ENCODE peak calls at places on chromosomes 3 and 15, in seven cellular contexts. I is H7, D is uterus, T is lung, E is IMR-90, M is retinal pigment epithelial cell, X is astrocyte. A is an unnamed sample.

GRCh38 chr3:140863481-140864084 is 78.1 kb upstream of the SLC25A36 start:
- DNase-seq in T (peak), I (peak), X (peak), E (peak), D (peak), M (no peak), A (peak)

GRCh38 chr15:32677238-32677750 is 35.8 kb downstream of the SCG5 start:
- DNase-seq in D (no peak), M (no peak), I (no peak), T (no peak), E (no peak), X (no peak), A (no peak)

GRCh38 chr3:79887203-79887602 is 119.4 kb upstream of the ROBO1 start:
- DNase-seq in X (no peak), D (no peak), I (no peak), T (no peak), M (no peak), E (no peak), A (no peak)

GRCh38 chr3:34200576-34200975 is 402.1 kb downstream of the PDCD6IP start:
- DNase-seq in X (no peak), I (no peak), D (no peak), E (no peak), T (no peak), M (no peak), A (no peak)

GRCh38 chr15:98751767-98752166 is 103.4 kb downstream of the IGF1R start:
- DNase-seq in D (no peak), M (no peak), E (no peak), X (no peak), I (no peak), T (no peak), A (no peak)

GRCh38 chr3:55485208-55485791 is 1.8 kb downstream of the WNT5A start:
- DNase-seq in M (no peak), I (peak), T (peak), X (peak), E (peak), D (peak), A (no peak)

GRCh38 chr3:171461087-171461917 is 1.1 kb upstream of the TNIK start:
- DNase-seq in D (no peak), I (no peak), M (no peak), E (peak), X (peak), T (no peak), A (no peak)

GRCh38 chr15:69131362-69132215 is 28.8 kb upstream of the GLCE start:
- DNase-seq in X (no peak), M (no peak), I (no peak), T (no peak), E (no peak), D (no peak), A (no peak)

GRCh38 chr15:25465835-25466234 is 27.0 kb upstream of the UBE3A start:
- DNase-seq in E (no peak), T (peak), I (no peak), D (no peak), M (no peak), X (no peak), A (no peak)

DNA sequence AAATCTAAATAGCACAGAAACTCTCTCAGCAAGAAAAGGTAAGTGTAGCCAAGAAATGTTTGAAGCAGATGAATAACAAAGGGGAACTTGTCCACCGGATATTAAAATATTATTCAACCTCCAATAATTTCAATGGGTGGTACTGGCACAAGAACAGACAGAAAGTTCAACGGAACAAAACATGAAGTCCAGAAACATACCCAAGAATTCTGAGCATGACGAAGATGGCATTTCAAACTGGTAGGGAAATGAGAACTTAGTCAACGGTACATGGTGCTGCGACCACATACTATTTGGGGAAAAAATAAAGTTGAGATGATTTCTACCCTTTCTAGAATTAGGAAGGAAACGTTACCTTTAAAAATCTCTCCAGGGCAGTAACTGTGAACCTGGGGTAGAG is 5.5 kb downstream of the CHSY1 start:
- DNase-seq in M (no peak), I (no peak), T (no peak), D (no peak), E (no peak), X (no peak), A (no peak)
- H3K4me3 ChIP-seq in M (no peak), I (no peak), T (no peak), D (no peak), E (no peak), X (no peak), A (no peak)

GRCh38 chr15:34724486-34724885 is 30.3 kb downstream of the GJD2 start:
- DNase-seq in D (no peak), E (no peak), I (no peak), M (no peak), X (no peak), T (no peak), A (no peak)

GRCh38 chr15:34719883-34720148 is 35.0 kb downstream of the GJD2 start:
- DNase-seq in E (no peak), X (no peak), D (no peak), I (no peak), M (no peak), T (no peak), A (no peak)

GRCh38 chr15:34719051-34719882 is 35.5 kb downstream of the GJD2 start:
- DNase-seq in E (no peak), I (no peak), D (no peak), T (no peak), X (no peak), M (no peak), A (no peak)

GRCh38 chr15:34721802-34722795 is 32.7 kb downstream of the GJD2 start:
- DNase-seq in E (peak), I (peak), D (peak), T (no peak), M (peak), X (peak), A (peak)

GRCh38 chr15:34721157-34721801 is 33.5 kb downstream of the GJD2 start:
- DNase-seq in X (no peak), T (no peak), I (no peak), E (no peak), D (no peak), M (no peak), A (no peak)
- H3K4me3 ChIP-seq in X (no peak), T (no peak), I (no peak), E (no peak), D (no peak), M (no peak), A (no peak)

DNA sequence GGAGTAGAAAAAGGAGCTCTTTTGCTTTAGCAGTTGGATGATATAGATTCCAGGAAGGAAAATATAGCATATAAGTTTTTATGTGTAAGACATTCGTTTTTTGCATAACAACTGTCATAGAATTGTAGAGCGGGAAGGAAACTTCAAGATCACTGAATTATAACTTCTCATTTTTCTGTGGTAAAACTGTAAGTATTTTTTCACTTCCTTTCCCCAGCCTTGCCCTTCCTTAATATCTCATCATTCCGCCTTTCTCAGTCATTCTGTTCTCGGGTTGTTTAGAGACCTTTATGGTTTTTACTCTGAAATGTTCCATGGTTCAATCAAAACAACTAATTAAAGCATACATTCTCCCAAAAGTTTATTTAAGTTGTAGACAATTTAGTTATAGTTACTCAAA is 1.1 kb downstream of the EAF2 start:
- DNase-seq in I (no peak), M (no peak), T (no peak), D (no peak), E (no peak), X (no peak), A (no peak)
- H3K4me3 ChIP-seq in I (no peak), M (no peak), T (no peak), D (peak), E (no peak), X (no peak), A (no peak)

DNA sequence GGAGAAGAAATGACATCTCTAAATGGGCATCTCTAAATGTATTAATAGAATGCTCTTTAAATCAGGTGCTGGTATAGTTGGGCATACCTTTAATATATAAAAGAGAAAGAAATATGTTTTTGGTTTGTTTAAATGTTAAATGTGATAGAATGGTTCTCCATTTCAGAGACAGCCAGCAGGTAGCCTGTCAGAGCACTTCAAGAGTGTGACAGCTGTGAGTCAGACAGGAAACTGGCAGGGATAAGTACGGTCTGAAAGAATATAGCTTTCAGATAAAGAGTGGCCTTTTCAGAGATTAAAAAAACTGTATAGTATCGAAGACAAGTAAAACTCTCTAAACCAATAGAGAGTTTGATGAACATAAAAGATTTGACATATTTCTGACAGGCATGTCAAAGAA is 654.1 kb downstream of the IGSF11 start:
- DNase-seq in X (no peak), E (no peak), M (no peak), T (no peak), D (no peak), I (no peak), A (no peak)
- H3K4me3 ChIP-seq in X (no peak), E (no peak), M (no peak), T (no peak), D (no peak), I (no peak), A (no peak)

GRCh38 chr3:137766069-137766960 is 2.2 kb downstream of the SOX14 start:
- DNase-seq in M (no peak), X (no peak), E (no peak), T (no peak), I (peak), D (no peak), A (no peak)

GRCh38 chr3:137769321-137770065 is 5.4 kb downstream of the SOX14 start:
- DNase-seq in X (no peak), T (no peak), I (peak), M (no peak), D (no peak), E (no peak), A (no peak)

GRCh38 chr3:137767146-137768020 is 3.3 kb downstream of the SOX14 start:
- DNase-seq in E (no peak), X (no peak), I (peak), T (no peak), M (no peak), D (no peak), A (no peak)

GRCh38 chr3:137768361-137769320 is 4.5 kb downstream of the SOX14 start:
- DNase-seq in D (no peak), T (no peak), X (no peak), I (peak), M (no peak), E (no peak), A (no peak)

DNA sequence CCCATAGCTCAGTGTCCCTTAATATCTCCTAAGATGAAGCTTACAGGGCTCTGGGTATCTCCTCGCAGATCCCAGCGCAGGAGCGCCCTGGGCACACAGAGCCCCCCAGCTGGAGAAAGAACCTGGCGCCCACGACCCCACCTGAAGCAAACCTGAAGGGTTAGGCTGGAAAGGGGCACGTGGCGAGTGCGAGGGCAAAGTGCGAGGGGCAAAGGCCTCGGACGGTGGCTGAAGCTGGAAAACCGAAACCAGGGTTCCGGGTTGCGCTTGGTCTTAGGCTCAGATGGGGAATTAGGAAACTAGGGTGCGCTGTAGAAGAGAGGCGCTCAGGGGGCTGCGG is 3.9 kb downstream of the SOX14 start:
- DNase-seq in I (peak), E (no peak), X (no peak), T (no peak), D (no peak), M (no peak), A (no peak)
- H3K4me3 ChIP-seq in I (peak), E (peak), X (no peak), T (no peak), D (no peak), M (no peak), A (peak)

DNA sequence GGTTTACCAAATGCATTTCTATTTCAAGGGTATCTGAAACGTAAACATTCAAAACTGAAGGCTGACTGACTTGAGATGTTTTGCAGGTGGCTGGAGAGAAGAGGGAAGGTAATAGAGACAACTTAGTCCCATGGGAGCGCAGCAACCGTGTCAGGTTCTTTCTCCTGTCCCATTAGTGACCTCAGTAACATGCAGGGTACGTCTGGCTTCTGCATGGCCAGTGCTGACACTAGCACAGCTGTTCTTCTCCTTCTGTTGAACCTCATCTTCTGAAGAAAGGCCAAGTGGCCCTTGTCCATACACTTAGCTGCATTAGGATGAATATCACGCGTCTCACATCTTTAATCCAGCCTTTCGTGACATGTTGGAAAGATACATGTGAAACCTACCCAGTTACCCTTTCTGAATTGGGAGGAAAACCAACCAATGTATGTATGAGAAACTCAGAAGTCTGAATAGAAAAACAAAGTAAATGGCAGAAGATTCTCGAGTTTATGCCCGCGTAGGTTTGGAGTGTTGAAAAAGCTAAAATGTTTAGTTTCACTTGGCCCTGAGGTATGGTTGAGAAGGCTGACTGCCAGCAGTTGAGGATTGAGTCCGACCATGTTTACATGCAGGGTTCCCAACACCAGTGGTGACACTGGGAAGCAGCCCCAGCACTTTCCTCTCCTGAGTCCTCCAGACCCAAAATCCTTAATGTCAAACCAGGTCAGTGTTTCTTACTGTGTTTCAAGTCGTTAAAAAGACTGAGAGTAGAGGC is 10.3 kb downstream of the NCBP2 start:
- DNase-seq in I (no peak), X (no peak), E (no peak), T (no peak), M (no peak), D (no peak), A (no peak)
- H3K4me3 ChIP-seq in I (no peak), X (no peak), E (no peak), T (no peak), M (no peak), D (no peak), A (no peak)